ENCODE peak calls at places on chromosomes 4 and X, in nine cellular contexts. N is OCI-LY7, T is HCT116, S is GM23248, A is SK-N-SH, Z is GM23338, D is hepatocyte, Y is PC-3, X is MM.1S. V is an unnamed sample.

GRCh38 chrX:13082286-13083065 is 38.1 kb upstream of the FAM9C start:
- DNase-seq in A (no peak), S (no peak), Y (no peak), D (no peak), N (no peak), Z (no peak), X (no peak), T (no peak), V (no peak)

GRCh38 chrX:114583646-114584433 is at the start of gene HTR2C:
- DNase-seq in X (no peak), D (no peak), Z (peak; percentile 66), A (peak; percentile 44), Y (no peak), S (no peak), T (no peak), N (no peak), V (peak; percentile 45)

GRCh38 chr4:185167205-185167604 is 24.1 kb downstream of the SLC25A4 start:
- DNase-seq in Y (no peak), A (no peak), D (no peak), N (no peak), S (no peak), T (no peak), Z (no peak), X (no peak), V (no peak)

GRCh38 chrX:9135901-9136510 is 102.1 kb upstream of the FAM9B start:
- DNase-seq in A (no peak), N (no peak), Y (no peak), S (peak; percentile 42), Z (no peak), X (no peak), D (no peak), T (no peak), V (no peak)

GRCh38 chr4:5619913-5620625 is 88.3 kb downstream of the EVC2 start:
- DNase-seq in S (no peak), X (no peak), A (no peak), D (no peak), N (no peak), Z (no peak), T (no peak), Y (no peak), V (no peak)

GRCh38 chr4:80619070-80619674 is 283.6 kb downstream of the CFAP299 start:
- DNase-seq in Y (peak; percentile 49), A (no peak), T (peak; percentile 15), N (peak; percentile 39), S (peak; percentile 22), X (peak; percentile 31), Z (peak; percentile 35), D (no peak), V (peak; percentile 36)

GRCh38 chr4:7676376-7676775 is 241.6 kb upstream of the PSAPL1 start:
- DNase-seq in D (no peak), T (no peak), Y (no peak), A (no peak), X (no peak), N (no peak), S (no peak), Z (no peak), V (no peak)

GRCh38 chr4:89847571-89848325 is 10.8 kb upstream of the SNCA start:
- DNase-seq in Z (no peak), T (no peak), S (no peak), A (no peak), Y (no peak), N (no peak), D (no peak), X (no peak), V (no peak)

GRCh38 chrX:1300449-1300848 is 31.8 kb downstream of the CSF2RA start:
- DNase-seq in A (no peak), X (no peak), Y (no peak), Z (peak; percentile 64), N (no peak), T (no peak), D (no peak), S (no peak), V (no peak)

GRCh38 chr4:139767168-139767567 is 101.5 kb downstream of the MGST2 start:
- DNase-seq in Y (no peak), S (peak; percentile 86), X (no peak), Z (no peak), N (no peak), D (no peak), A (no peak), T (no peak), V (no peak)

GRCh38 chrX:6599230-6599629 is 64.3 kb upstream of the VCX3A start:
- DNase-seq in N (no peak), T (no peak), X (no peak), Y (no peak), S (no peak), D (no peak), Z (no peak), A (no peak), V (no peak)

GRCh38 chrX:138889152-138889551 is 177.6 kb upstream of the FGF13 start:
- DNase-seq in Y (no peak), T (no peak), N (no peak), D (no peak), Z (no peak), X (no peak), S (no peak), A (no peak), V (no peak)

GRCh38 chrX:113001836-113002235 is 161.2 kb upstream of the AMOT start:
- DNase-seq in Y (peak; percentile 5), T (no peak), S (peak; percentile 10), Z (peak; percentile 12), N (peak; percentile 0), D (no peak), A (no peak), X (no peak), V (peak; percentile 13)

GRCh38 chr4:33696586-33696985 is 2547.7 kb downstream of the ARAP2 start:
- DNase-seq in S (peak; percentile 5), T (no peak), X (no peak), N (no peak), Z (no peak), A (no peak), D (no peak), Y (no peak), V (no peak)

GRCh38 chr4:23333946-23334878 is 555.6 kb downstream of the PPARGC1A start:
- DNase-seq in A (no peak), T (no peak), X (peak; percentile 97), S (peak; percentile 47), D (peak; percentile 26), N (peak; percentile 90), Y (peak; percentile 77), Z (peak; percentile 85), V (peak; percentile 54)
- TF ChIP-seq EZH2phosphoT487 in A (no peak), T (no peak), X (no peak), S (no peak), D (no peak), N (no peak), Y (no peak), Z (no peak), V (no peak)

GRCh38 chrX:40100537-40101429 is 3.0 kb upstream of the BCOR start:
- DNase-seq in Z (no peak), D (no peak), X (no peak), T (no peak), N (no peak), Y (no peak), A (no peak), S (no peak), V (peak; percentile 74)

GRCh38 chrX:40097492-40098263 is at the start of gene BCOR:
- DNase-seq in N (peak; percentile 74), D (peak; percentile 89), Y (peak; percentile 62), Z (peak; percentile 70), A (peak; percentile 79), S (peak; percentile 77), X (peak; percentile 63), T (no peak), V (peak; percentile 81)

GRCh38 chrX:40100141-40100536 is 2.4 kb upstream of the BCOR start:
- DNase-seq in Z (no peak), T (no peak), X (peak; percentile 27), A (peak; percentile 63), N (peak; percentile 48), S (no peak), D (peak; percentile 57), Y (peak; percentile 60), V (peak; percentile 67)

GRCh38 chrX:40098264-40099045 is 697 bp upstream of the BCOR start:
- DNase-seq in X (peak; percentile 71), Z (peak; percentile 72), D (peak; percentile 83), S (peak; percentile 71), N (peak; percentile 80), A (peak; percentile 64), T (no peak), Y (peak; percentile 51), V (peak; percentile 85)

DNA sequence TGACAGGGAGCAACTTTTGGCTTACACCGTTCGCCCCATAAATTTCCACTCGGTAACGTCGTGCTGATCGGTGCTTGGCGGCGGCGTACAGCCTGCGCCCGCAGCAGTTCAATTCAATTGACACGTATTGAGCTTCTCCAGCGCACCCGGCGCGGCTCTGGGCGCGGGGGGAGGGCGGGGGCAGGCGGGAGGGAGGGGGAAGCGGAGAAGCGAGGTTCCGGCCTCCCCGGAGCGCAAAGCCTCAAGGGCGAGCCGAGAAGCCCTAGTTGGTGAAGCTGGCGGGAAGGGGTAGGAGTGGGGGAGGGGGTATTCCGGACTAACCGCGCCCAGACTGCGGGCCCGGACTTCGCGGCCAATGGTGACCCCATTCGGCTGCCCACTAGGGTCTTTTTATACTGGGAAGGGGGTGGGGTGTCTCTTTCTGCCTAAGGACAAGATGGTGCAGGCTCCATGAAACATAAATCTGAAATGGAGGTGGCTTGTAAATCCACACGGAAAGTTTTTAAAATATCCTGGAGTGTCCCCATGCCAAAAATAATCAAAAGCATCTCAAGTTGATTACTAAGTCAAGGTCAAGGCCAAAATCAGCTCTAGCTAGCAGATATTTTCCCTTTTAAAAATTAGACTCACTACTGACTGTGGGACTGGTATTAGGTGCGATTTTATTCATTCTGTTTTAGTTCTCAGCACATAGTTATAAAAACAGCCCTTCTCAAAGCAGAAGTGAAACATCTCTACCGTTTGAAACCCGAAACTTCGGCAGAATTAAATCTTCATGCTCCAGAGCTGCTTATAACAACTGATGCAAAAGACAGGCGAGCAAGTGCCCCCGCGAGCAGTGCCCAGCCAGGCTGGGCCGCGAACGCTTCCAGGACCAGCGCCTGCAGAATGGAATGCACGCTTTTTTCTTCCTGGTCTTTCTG is 1.5 kb upstream of the BCOR start:
- DNase-seq in A (peak; percentile 70), X (peak; percentile 72), Z (peak; percentile 71), S (peak; percentile 59), T (no peak), Y (no peak), D (peak; percentile 55), N (peak; percentile 87), V (peak; percentile 59)
- TF ChIP-seq EZH2phosphoT487 in A (no peak), X (no peak), Z (no peak), S (no peak), T (no peak), Y (no peak), D (no peak), N (no peak), V (no peak)

DNA sequence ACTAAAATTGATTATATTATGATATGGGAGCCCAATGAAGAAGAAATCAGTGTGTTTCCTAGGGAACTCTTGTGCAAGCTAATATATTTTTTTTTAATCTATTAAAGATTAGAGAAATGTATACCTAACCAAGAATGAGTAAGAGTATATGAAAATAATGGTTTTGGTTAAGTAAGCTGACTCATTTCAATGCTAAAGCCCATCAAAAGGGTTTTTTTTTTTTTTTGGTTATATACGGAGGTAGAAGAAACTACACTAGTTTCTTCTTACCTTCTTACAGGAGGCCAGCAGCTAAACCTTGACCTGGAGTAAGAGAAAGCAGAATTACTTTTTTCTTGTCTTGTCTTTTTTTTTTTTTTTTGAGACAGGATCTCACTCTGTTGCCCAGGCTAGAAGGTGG is 27.5 kb downstream of the RUFY3 start:
- DNase-seq in N (no peak), A (no peak), Y (peak; percentile 41), X (no peak), Z (no peak), S (no peak), D (no peak), T (no peak), V (no peak)
- TF ChIP-seq EZH2phosphoT487 in N (no peak), A (no peak), Y (no peak), X (no peak), Z (no peak), S (no peak), D (no peak), T (no peak), V (no peak)

GRCh38 chr4:133968174-133968573 is 233.4 kb downstream of the PABPC4L start:
- DNase-seq in Z (no peak), X (no peak), S (no peak), A (no peak), Y (peak; percentile 2), T (no peak), D (no peak), N (no peak), V (no peak)
- TF ChIP-seq EZH2phosphoT487 in Z (no peak), X (no peak), S (no peak), A (no peak), Y (no peak), T (no peak), D (no peak), N (no peak), V (no peak)

V was measured in neural progenitor cell.